ENCODE peak calls at places on chromosome 5, in eight cellular contexts. One of them, this sample, is unnamed.

GRCh38 chr5:56233230-56233629 is at the start of gene ANKRD55:
- DNase-seq in HS-5: no peak
- DNase-seq in brain microvascular endothelial cell: no peak
- DNase-seq in iris pigment epithelial cell: no peak
- DNase-seq in CD4-positive, alpha-beta T cell: no peak
- DNase-seq in kidney epithelial cell: no peak
- DNase-seq in Right ventricle myocardium superior: no peak
- DNase-seq in NAMALWA: no peak
- DNase-seq in this sample: no peak

GRCh38 chr5:130323804-130324454 is 419.7 kb downstream of the CHSY3 start:
- DNase-seq in brain microvascular endothelial cell: peak
- DNase-seq in CD4-positive, alpha-beta T cell: no peak
- DNase-seq in iris pigment epithelial cell: peak
- DNase-seq in Right ventricle myocardium superior: no peak
- DNase-seq in kidney epithelial cell: no peak
- DNase-seq in NAMALWA: peak
- DNase-seq in HS-5: peak
- DNase-seq in this sample: no peak

GRCh38 chr5:101045689-101046088 is 142.6 kb upstream of the ST8SIA4 start:
- DNase-seq in NAMALWA: peak
- DNase-seq in brain microvascular endothelial cell: no peak
- DNase-seq in Right ventricle myocardium superior: no peak
- DNase-seq in iris pigment epithelial cell: peak
- DNase-seq in HS-5: no peak
- DNase-seq in kidney epithelial cell: no peak
- DNase-seq in CD4-positive, alpha-beta T cell: no peak
- DNase-seq in this sample: no peak

GRCh38 chr5:1405539-1406530 is 39.4 kb downstream of the SLC6A3 start:
- DNase-seq in brain microvascular endothelial cell: no peak
- DNase-seq in Right ventricle myocardium superior: peak
- DNase-seq in kidney epithelial cell: no peak
- DNase-seq in iris pigment epithelial cell: no peak
- DNase-seq in NAMALWA: no peak
- DNase-seq in CD4-positive, alpha-beta T cell: no peak
- DNase-seq in HS-5: no peak
- DNase-seq in this sample: no peak

GRCh38 chr5:129820-130219 is 37.9 kb downstream of the PLEKHG4B start:
- DNase-seq in CD4-positive, alpha-beta T cell: no peak
- DNase-seq in HS-5: peak
- DNase-seq in iris pigment epithelial cell: peak
- DNase-seq in brain microvascular endothelial cell: peak
- DNase-seq in NAMALWA: no peak
- DNase-seq in Right ventricle myocardium superior: no peak
- DNase-seq in kidney epithelial cell: no peak
- DNase-seq in this sample: no peak

GRCh38 chr5:112597831-112598230 is 139.9 kb upstream of the APC start:
- DNase-seq in brain microvascular endothelial cell: no peak
- DNase-seq in kidney epithelial cell: no peak
- DNase-seq in Right ventricle myocardium superior: no peak
- DNase-seq in NAMALWA: no peak
- DNase-seq in HS-5: no peak
- DNase-seq in CD4-positive, alpha-beta T cell: no peak
- DNase-seq in iris pigment epithelial cell: no peak
- DNase-seq in this sample: no peak

GRCh38 chr5:64818245-64818644 is 49.5 kb downstream of the CWC27 start:
- DNase-seq in brain microvascular endothelial cell: no peak
- DNase-seq in iris pigment epithelial cell: no peak
- DNase-seq in CD4-positive, alpha-beta T cell: no peak
- DNase-seq in NAMALWA: no peak
- DNase-seq in kidney epithelial cell: no peak
- DNase-seq in Right ventricle myocardium superior: no peak
- DNase-seq in HS-5: no peak
- DNase-seq in this sample: no peak

GRCh38 chr5:95697781-95698681 is 15.2 kb upstream of the SPATA9 start:
- DNase-seq in Right ventricle myocardium superior: no peak
- DNase-seq in HS-5: no peak
- DNase-seq in brain microvascular endothelial cell: no peak
- DNase-seq in kidney epithelial cell: peak
- DNase-seq in iris pigment epithelial cell: peak
- DNase-seq in CD4-positive, alpha-beta T cell: no peak
- DNase-seq in NAMALWA: no peak
- DNase-seq in this sample: no peak

GRCh38 chr5:94731471-94731870 is 113.0 kb downstream of the SLF1 start:
- DNase-seq in CD4-positive, alpha-beta T cell: no peak
- DNase-seq in Right ventricle myocardium superior: no peak
- DNase-seq in NAMALWA: no peak
- DNase-seq in kidney epithelial cell: no peak
- DNase-seq in brain microvascular endothelial cell: no peak
- DNase-seq in HS-5: no peak
- DNase-seq in iris pigment epithelial cell: no peak
- DNase-seq in this sample: no peak

GRCh38 chr5:123482258-123482657 is 29.7 kb upstream of the CSNK1G3 start:
- DNase-seq in Right ventricle myocardium superior: no peak
- DNase-seq in HS-5: no peak
- DNase-seq in NAMALWA: no peak
- DNase-seq in iris pigment epithelial cell: peak
- DNase-seq in CD4-positive, alpha-beta T cell: no peak
- DNase-seq in kidney epithelial cell: no peak
- DNase-seq in brain microvascular endothelial cell: peak
- DNase-seq in this sample: no peak

GRCh38 chr5:61301820-61302563 is 30.1 kb upstream of the ZSWIM6 start:
- DNase-seq in CD4-positive, alpha-beta T cell: no peak
- DNase-seq in brain microvascular endothelial cell: peak
- DNase-seq in HS-5: peak
- DNase-seq in iris pigment epithelial cell: peak
- DNase-seq in kidney epithelial cell: peak
- DNase-seq in Right ventricle myocardium superior: peak
- DNase-seq in NAMALWA: no peak
- DNase-seq in this sample: no peak

GRCh38 chr5:143693691-143694252 is 118.2 kb upstream of the HMHB1 start:
- DNase-seq in brain microvascular endothelial cell: no peak
- DNase-seq in HS-5: no peak
- DNase-seq in iris pigment epithelial cell: no peak
- DNase-seq in kidney epithelial cell: no peak
- DNase-seq in Right ventricle myocardium superior: no peak
- DNase-seq in CD4-positive, alpha-beta T cell: no peak
- DNase-seq in NAMALWA: no peak
- DNase-seq in this sample: no peak

GRCh38 chr5:151906246-151906645 is 18.4 kb downstream of the GLRA1 start:
- DNase-seq in kidney epithelial cell: no peak
- DNase-seq in iris pigment epithelial cell: no peak
- DNase-seq in HS-5: no peak
- DNase-seq in NAMALWA: no peak
- DNase-seq in Right ventricle myocardium superior: no peak
- DNase-seq in brain microvascular endothelial cell: no peak
- DNase-seq in CD4-positive, alpha-beta T cell: no peak
- DNase-seq in this sample: no peak

GRCh38 chr5:107781451-107781850 is 110.7 kb upstream of the EFNA5 start:
- DNase-seq in Right ventricle myocardium superior: no peak
- DNase-seq in NAMALWA: no peak
- DNase-seq in iris pigment epithelial cell: peak
- DNase-seq in kidney epithelial cell: no peak
- DNase-seq in CD4-positive, alpha-beta T cell: no peak
- DNase-seq in brain microvascular endothelial cell: peak
- DNase-seq in HS-5: no peak
- DNase-seq in this sample: no peak

GRCh38 chr5:16457853-16458252 is 7.7 kb downstream of the ZNF622 start:
- DNase-seq in iris pigment epithelial cell: peak
- DNase-seq in brain microvascular endothelial cell: no peak
- DNase-seq in HS-5: no peak
- DNase-seq in NAMALWA: no peak
- DNase-seq in kidney epithelial cell: no peak
- DNase-seq in Right ventricle myocardium superior: no peak
- DNase-seq in CD4-positive, alpha-beta T cell: no peak
- DNase-seq in this sample: no peak

GRCh38 chr5:174355995-174356394 is 310.5 kb downstream of the NSG2 start:
- DNase-seq in brain microvascular endothelial cell: no peak
- DNase-seq in CD4-positive, alpha-beta T cell: no peak
- DNase-seq in Right ventricle myocardium superior: no peak
- DNase-seq in HS-5: no peak
- DNase-seq in kidney epithelial cell: no peak
- DNase-seq in NAMALWA: no peak
- DNase-seq in iris pigment epithelial cell: no peak
- DNase-seq in this sample: no peak

GRCh38 chr5:59042683-59043082 is 459.8 kb downstream of the RAB3C start:
- DNase-seq in NAMALWA: no peak
- DNase-seq in iris pigment epithelial cell: peak
- DNase-seq in HS-5: no peak
- DNase-seq in brain microvascular endothelial cell: no peak
- DNase-seq in kidney epithelial cell: no peak
- DNase-seq in Right ventricle myocardium superior: peak
- DNase-seq in CD4-positive, alpha-beta T cell: no peak
- DNase-seq in this sample: no peak

GRCh38 chr5:6251579-6252102 is 126.7 kb downstream of the MED10 start:
- DNase-seq in kidney epithelial cell: no peak
- DNase-seq in brain microvascular endothelial cell: no peak
- DNase-seq in iris pigment epithelial cell: no peak
- DNase-seq in Right ventricle myocardium superior: no peak
- DNase-seq in NAMALWA: no peak
- DNase-seq in HS-5: no peak
- DNase-seq in CD4-positive, alpha-beta T cell: no peak
- DNase-seq in this sample: no peak

GRCh38 chr5:50663636-50664035 is 2.8 kb upstream of the PARP8 start:
- DNase-seq in Right ventricle myocardium superior: peak
- DNase-seq in iris pigment epithelial cell: no peak
- DNase-seq in CD4-positive, alpha-beta T cell: no peak
- DNase-seq in HS-5: no peak
- DNase-seq in kidney epithelial cell: no peak
- DNase-seq in brain microvascular endothelial cell: no peak
- DNase-seq in NAMALWA: no peak
- DNase-seq in this sample: no peak

GRCh38 chr5:113574417-113574816 is 60.9 kb downstream of the YTHDC2 start:
- DNase-seq in NAMALWA: no peak
- DNase-seq in Right ventricle myocardium superior: peak
- DNase-seq in kidney epithelial cell: peak
- DNase-seq in CD4-positive, alpha-beta T cell: no peak
- DNase-seq in HS-5: peak
- DNase-seq in brain microvascular endothelial cell: peak
- DNase-seq in iris pigment epithelial cell: peak
- DNase-seq in this sample: no peak

GRCh38 chr5:146291421-146292074 is 47.1 kb upstream of the POU4F3 start:
- DNase-seq in HS-5: no peak
- DNase-seq in NAMALWA: peak
- DNase-seq in brain microvascular endothelial cell: peak
- DNase-seq in kidney epithelial cell: peak
- DNase-seq in CD4-positive, alpha-beta T cell: no peak
- DNase-seq in Right ventricle myocardium superior: no peak
- DNase-seq in iris pigment epithelial cell: peak
- DNase-seq in this sample: no peak

GRCh38 chr5:24110019-24110615 is 534.7 kb downstream of the CDH10 start:
- DNase-seq in Right ventricle myocardium superior: no peak
- DNase-seq in brain microvascular endothelial cell: no peak
- DNase-seq in NAMALWA: peak
- DNase-seq in HS-5: peak
- DNase-seq in kidney epithelial cell: peak
- DNase-seq in iris pigment epithelial cell: peak
- DNase-seq in CD4-positive, alpha-beta T cell: no peak
- DNase-seq in this sample: no peak

GRCh38 chr5:65876496-65876895 is 49.9 kb upstream of the ERBIN start:
- DNase-seq in HS-5: no peak
- DNase-seq in kidney epithelial cell: no peak
- DNase-seq in CD4-positive, alpha-beta T cell: no peak
- DNase-seq in iris pigment epithelial cell: no peak
- DNase-seq in NAMALWA: no peak
- DNase-seq in brain microvascular endothelial cell: no peak
- DNase-seq in Right ventricle myocardium superior: no peak
- DNase-seq in this sample: no peak

GRCh38 chr5:132647473-132647872 is 10.5 kb upstream of the IL13 start:
- DNase-seq in kidney epithelial cell: no peak
- DNase-seq in HS-5: no peak
- DNase-seq in iris pigment epithelial cell: no peak
- DNase-seq in Right ventricle myocardium superior: no peak
- DNase-seq in CD4-positive, alpha-beta T cell: no peak
- DNase-seq in brain microvascular endothelial cell: no peak
- DNase-seq in NAMALWA: no peak
- DNase-seq in this sample: no peak

GRCh38 chr5:110790673-110791072 is 51.9 kb downstream of the SLC25A46 start:
- DNase-seq in Right ventricle myocardium superior: no peak
- DNase-seq in HS-5: no peak
- DNase-seq in NAMALWA: peak
- DNase-seq in CD4-positive, alpha-beta T cell: no peak
- DNase-seq in iris pigment epithelial cell: peak
- DNase-seq in brain microvascular endothelial cell: peak
- DNase-seq in kidney epithelial cell: no peak
- DNase-seq in this sample: no peak

GRCh38 chr5:78533356-78533755 is 115.2 kb downstream of the LHFPL2 start:
- DNase-seq in HS-5: no peak
- DNase-seq in iris pigment epithelial cell: peak
- DNase-seq in brain microvascular endothelial cell: no peak
- DNase-seq in kidney epithelial cell: no peak
- DNase-seq in CD4-positive, alpha-beta T cell: no peak
- DNase-seq in Right ventricle myocardium superior: no peak
- DNase-seq in NAMALWA: peak
- DNase-seq in this sample: no peak

GRCh38 chr5:151222054-151222768 is 1.7 kb downstream of the CCDC69 start:
- DNase-seq in iris pigment epithelial cell: no peak
- DNase-seq in CD4-positive, alpha-beta T cell: no peak
- DNase-seq in kidney epithelial cell: no peak
- DNase-seq in NAMALWA: peak
- DNase-seq in brain microvascular endothelial cell: no peak
- DNase-seq in Right ventricle myocardium superior: no peak
- DNase-seq in HS-5: no peak
- DNase-seq in this sample: no peak

GRCh38 chr5:60453186-60453976 is 246.6 kb downstream of the DEPDC1B start:
- DNase-seq in CD4-positive, alpha-beta T cell: no peak
- DNase-seq in NAMALWA: no peak
- DNase-seq in HS-5: no peak
- DNase-seq in kidney epithelial cell: no peak
- DNase-seq in brain microvascular endothelial cell: no peak
- DNase-seq in Right ventricle myocardium superior: no peak
- DNase-seq in iris pigment epithelial cell: no peak
- DNase-seq in this sample: no peak

GRCh38 chr5:111735829-111736228 is 21.2 kb downstream of the NREP start:
- DNase-seq in HS-5: peak
- DNase-seq in kidney epithelial cell: peak
- DNase-seq in Right ventricle myocardium superior: no peak
- DNase-seq in iris pigment epithelial cell: peak
- DNase-seq in brain microvascular endothelial cell: peak
- DNase-seq in CD4-positive, alpha-beta T cell: no peak
- DNase-seq in NAMALWA: no peak
- DNase-seq in this sample: no peak

GRCh38 chr5:88804444-88804843 is 78.5 kb downstream of the MEF2C start:
- DNase-seq in iris pigment epithelial cell: no peak
- DNase-seq in Right ventricle myocardium superior: no peak
- DNase-seq in CD4-positive, alpha-beta T cell: no peak
- DNase-seq in kidney epithelial cell: no peak
- DNase-seq in brain microvascular endothelial cell: no peak
- DNase-seq in HS-5: no peak
- DNase-seq in NAMALWA: no peak
- DNase-seq in this sample: no peak

GRCh38 chr5:147673276-147673675 is 109.3 kb downstream of the JAKMIP2 start:
- DNase-seq in iris pigment epithelial cell: no peak
- DNase-seq in brain microvascular endothelial cell: no peak
- DNase-seq in Right ventricle myocardium superior: no peak
- DNase-seq in NAMALWA: no peak
- DNase-seq in HS-5: no peak
- DNase-seq in CD4-positive, alpha-beta T cell: no peak
- DNase-seq in kidney epithelial cell: no peak
- DNase-seq in this sample: no peak

GRCh38 chr5:142428773-142429473 is 104.1 kb upstream of the SPRY4 start:
- DNase-seq in brain microvascular endothelial cell: no peak
- DNase-seq in HS-5: no peak
- DNase-seq in Right ventricle myocardium superior: no peak
- DNase-seq in CD4-positive, alpha-beta T cell: no peak
- DNase-seq in iris pigment epithelial cell: no peak
- DNase-seq in kidney epithelial cell: no peak
- DNase-seq in NAMALWA: no peak
- DNase-seq in this sample: no peak

GRCh38 chr5:87825583-87825982 is 412.9 kb upstream of the CCNH start:
- DNase-seq in kidney epithelial cell: no peak
- DNase-seq in iris pigment epithelial cell: no peak
- DNase-seq in NAMALWA: no peak
- DNase-seq in HS-5: no peak
- DNase-seq in brain microvascular endothelial cell: no peak
- DNase-seq in CD4-positive, alpha-beta T cell: no peak
- DNase-seq in Right ventricle myocardium superior: no peak
- DNase-seq in this sample: no peak

GRCh38 chr5:136814621-136815378 is 449.5 kb upstream of the TRPC7 start:
- DNase-seq in kidney epithelial cell: no peak
- DNase-seq in Right ventricle myocardium superior: no peak
- DNase-seq in HS-5: no peak
- DNase-seq in brain microvascular endothelial cell: no peak
- DNase-seq in CD4-positive, alpha-beta T cell: no peak
- DNase-seq in iris pigment epithelial cell: no peak
- DNase-seq in NAMALWA: no peak
- DNase-seq in this sample: no peak